ENCODE peak calls at places on chromosome 17, in ten cellular contexts. V, Q, T, S, A, J, N, R, C and D are unnamed samples.

GRCh38 chr17:72665841-72666518 is 426.5 kb downstream of the SLC39A11 start:
- DNase-seq in C (no peak), V (no peak), A (peak; percentile 49), S (no peak), R (no peak), Q (no peak), N (no peak), J (no peak), T (no peak), D (no peak)

GRCh38 chr17:35486920-35487727 is 38.6 kb upstream of the SLFN13 start:
- DNase-seq in Q (no peak), C (no peak), A (peak; percentile 80), R (no peak), V (peak; percentile 28), N (peak; percentile 24), T (no peak), S (peak; percentile 71), J (peak; percentile 69), D (no peak)

GRCh38 chr17:29825604-29826003 is 104.4 kb downstream of the SSH2 start:
- DNase-seq in Q (no peak), T (no peak), R (no peak), N (no peak), A (no peak), J (no peak), C (no peak), S (no peak), V (no peak), D (no peak)

GRCh38 chr17:67559381-67559966 is 158.3 kb upstream of the NOL11 start:
- DNase-seq in T (no peak), R (no peak), S (peak; percentile 7), A (no peak), Q (peak; percentile 50), N (no peak), C (no peak), J (no peak), V (no peak), D (peak; percentile 71)

GRCh38 chr17:77453613-77454559 is 313.1 kb downstream of the SEC14L1 start:
- DNase-seq in N (no peak), V (no peak), A (no peak), R (peak; percentile 90), T (no peak), J (no peak), S (no peak), Q (no peak), C (no peak), D (no peak)

GRCh38 chr17:50626037-50626574 is 8.6 kb upstream of the ABCC3 start:
- DNase-seq in J (peak; percentile 61), S (peak; percentile 81), Q (peak; percentile 76), C (peak; percentile 35), A (peak; percentile 76), V (peak; percentile 88), R (peak; percentile 81), N (peak; percentile 75), T (no peak), D (peak; percentile 96)

GRCh38 chr17:68431661-68432071 is 25.6 kb downstream of the WIPI1 start:
- DNase-seq in S (peak; percentile 50), R (no peak), T (no peak), Q (peak; percentile 45), C (no peak), J (no peak), N (no peak), A (peak; percentile 43), V (peak; percentile 35), D (peak; percentile 86)

GRCh38 chr17:77957215-77957868 is 1.2 kb upstream of the TNRC6C start:
- DNase-seq in A (no peak), J (no peak), V (peak; percentile 34), T (no peak), S (peak; percentile 33), Q (no peak), R (no peak), C (no peak), N (no peak), D (no peak)

GRCh38 chr17:5892897-5893656 is 177.1 kb upstream of the WSCD1 start:
- DNase-seq in T (no peak), C (no peak), N (no peak), S (no peak), R (no peak), A (no peak), Q (no peak), J (no peak), V (no peak), D (no peak)

DNA sequence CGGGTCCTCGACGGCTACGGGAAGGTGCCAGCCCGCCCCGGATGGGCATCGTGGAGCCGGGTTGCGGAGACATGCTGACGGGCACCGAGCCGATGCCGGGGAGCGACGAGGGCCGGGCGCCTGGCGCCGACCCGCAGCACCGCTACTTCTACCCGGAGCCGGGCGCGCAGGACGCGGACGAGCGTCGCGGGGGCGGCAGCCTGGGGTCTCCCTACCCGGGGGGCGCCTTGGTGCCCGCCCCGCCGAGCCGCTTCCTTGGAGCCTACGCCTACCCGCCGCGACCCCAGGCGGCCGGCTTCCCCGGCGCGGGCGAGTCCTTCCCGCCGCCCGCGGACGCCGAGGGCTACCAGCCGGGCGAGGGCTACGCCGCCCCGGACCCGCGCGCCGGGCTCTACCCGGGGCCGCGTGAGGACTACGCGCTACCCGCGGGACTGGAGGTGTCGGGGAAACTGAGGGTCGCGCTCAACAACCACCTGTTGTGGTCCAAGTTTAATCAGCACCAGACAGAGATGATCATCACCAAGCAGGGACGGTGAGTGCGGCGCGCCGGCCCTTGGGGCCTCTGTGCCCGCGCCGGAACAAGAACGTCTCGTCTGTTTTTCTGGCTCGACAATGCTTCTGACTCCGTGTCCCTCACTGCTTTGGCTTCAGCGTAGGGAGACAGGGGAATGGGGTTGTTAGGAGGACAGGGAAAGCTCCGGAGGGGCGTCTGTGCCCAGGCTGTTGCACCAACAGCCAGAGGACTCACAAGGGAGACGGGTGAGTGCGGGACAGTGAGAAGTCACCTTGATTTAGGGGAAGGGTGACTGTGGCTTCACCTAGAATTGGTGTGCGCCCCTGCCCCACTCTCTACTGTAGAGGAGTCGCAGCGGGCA is 615 bp downstream of the TBX21 start:
- DNase-seq in C (no peak), J (no peak), Q (no peak), R (no peak), S (no peak), N (no peak), V (no peak), A (no peak), T (no peak), D (no peak)
- H3K4me3 ChIP-seq in C (peak overlapping the region; percentile 43), J (no peak overlapping the region), Q (no peak overlapping the region), R (peak overlapping the region; percentile 28), S (no peak overlapping the region), N (no peak overlapping the region), V (peak overlapping the region; percentile 48), A (peak overlapping the region; percentile 50), T (no peak overlapping the region), D (peak overlapping the region; percentile 57)

DNA sequence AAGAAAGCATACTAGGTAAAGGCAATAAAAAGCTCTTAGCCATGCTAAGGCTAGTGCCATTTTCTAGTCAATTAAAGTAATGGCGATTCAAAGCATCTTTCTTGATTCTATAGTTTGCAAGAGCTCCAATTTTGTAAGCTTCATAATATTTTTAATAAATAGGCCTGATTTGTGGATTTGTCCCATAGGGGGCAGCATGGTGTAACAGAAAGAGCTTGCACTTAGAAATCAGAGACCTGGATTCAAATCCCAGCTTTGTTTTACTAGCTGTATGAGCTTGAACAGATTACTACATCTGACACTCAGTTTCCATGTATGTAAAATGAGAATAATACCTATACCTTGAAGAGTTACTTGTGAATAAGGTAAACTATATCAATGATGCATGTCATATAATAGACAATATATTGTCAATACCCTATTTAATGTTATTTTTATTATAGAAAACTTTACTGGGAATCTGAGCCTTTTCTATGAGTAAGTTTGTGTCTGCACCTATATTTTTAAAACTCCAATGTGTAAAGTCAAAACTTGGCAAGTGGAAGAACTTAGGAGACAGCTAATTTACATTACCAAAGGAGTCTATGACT is 93.6 kb upstream of the NOG start:
- DNase-seq in T (no peak), C (peak; percentile 13), A (peak; percentile 43), Q (peak; percentile 73), J (no peak), N (no peak), R (no peak), S (peak; percentile 38), V (no peak), D (peak; percentile 39)
- TF ChIP-seq CTCF in T (peak; percentile 23), C (no peak), A (peak; percentile 52), Q (peak; percentile 86), J (no peak), N (no peak), R (peak; percentile 8), S (no peak), V (peak; percentile 73), D (peak; percentile 47)

GRCh38 chr17:82845163-82845807 is 5.5 kb upstream of the ZNF750 start:
- DNase-seq in Q (no peak), C (no peak), A (no peak), R (no peak), V (no peak), N (peak; percentile 48), S (no peak), J (peak; percentile 44), T (no peak), D (no peak)
- H3K4me3 ChIP-seq in Q (no peak overlapping the region), C (peak overlapping the region; percentile 33), A (no peak overlapping the region), R (no peak overlapping the region), V (no peak overlapping the region), N (no peak overlapping the region), S (peak overlapping the region; percentile 18), J (peak overlapping the region; percentile 22), T (no peak overlapping the region), D (no peak overlapping the region)

GRCh38 chr17:82665891-82666290 is 17.6 kb upstream of the WDR45B start:
- DNase-seq in A (no peak), C (no peak), R (no peak), J (no peak), Q (no peak), N (no peak), S (no peak), T (no peak), V (no peak), D (no peak)
- TF ChIP-seq CTCF in A (no peak), C (no peak), R (no peak), J (no peak), Q (no peak), N (no peak), S (no peak), T (no peak), V (no peak), D (no peak)